ENCODE peak calls at places on chromosomes 5 and 9, in seven cellular contexts. N is left ventricle myocardium inferior, X is AG04449, A is upper lobe of right lung, S is AG10803, V is AG09309, Y is cardiac fibroblast. T is an unnamed sample.

GRCh38 chr5:58716713-58717112 is 133.8 kb downstream of the RAB3C start:
- DNase-seq in N (no peak), X (no peak), A (no peak), S (no peak), V (no peak), Y (no peak), T (no peak)

GRCh38 chr5:124180523-124181461 is 565.6 kb downstream of the ZNF608 start:
- DNase-seq in N (no peak), X (no peak), A (no peak), S (peak; percentile 19), V (no peak), Y (no peak), T (peak; percentile 64)

GRCh38 chr5:81631124-81631523 is 119.8 kb downstream of the SSBP2 start:
- DNase-seq in N (no peak), X (no peak), A (no peak), S (peak; percentile 22), V (no peak), Y (no peak), T (no peak)

GRCh38 chr9:95382433-95382832 is 64.9 kb upstream of the FANCC start:
- DNase-seq in N (no peak), X (no peak), A (no peak), S (no peak), V (no peak), Y (no peak), T (no peak)

GRCh38 chr9:82923410-82924242 is 139.3 kb downstream of the RASEF start:
- DNase-seq in N (no peak), X (no peak), A (no peak), S (no peak), V (no peak), Y (no peak), T (no peak)

GRCh38 chr5:138649316-138649720 is 74.1 kb upstream of the HSPA9 start:
- DNase-seq in N (no peak), X (no peak), A (no peak), S (no peak), V (no peak), Y (no peak), T (no peak)

GRCh38 chr9:105636331-105636730 is 25.9 kb upstream of the TAL2 start:
- DNase-seq in N (no peak), X (no peak), A (no peak), S (no peak), V (no peak), Y (peak; percentile 26), T (no peak)

GRCh38 chr5:95962475-95962773 is 773 bp upstream of the ELL2 start:
- DNase-seq in N (no peak), X (no peak), A (no peak), S (no peak), V (no peak), Y (no peak), T (no peak)

GRCh38 chr5:177494356-177495195 is 2.8 kb downstream of the PDLIM7 start:
- DNase-seq in N (peak; percentile 60), X (no peak), A (peak; percentile 74), S (peak; percentile 78), V (no peak), Y (peak; percentile 91), T (peak; percentile 91)

GRCh38 chr5:135977375-135977928 is 22.7 kb upstream of the LECT2 start:
- DNase-seq in N (peak; percentile 66), X (no peak), A (peak; percentile 92), S (peak; percentile 77), V (peak; percentile 88), Y (peak; percentile 47), T (peak; percentile 95)

GRCh38 chr5:120767171-120767820 is 303.2 kb downstream of the PRR16 start:
- DNase-seq in N (no peak), X (no peak), A (no peak), S (peak; percentile 76), V (peak; percentile 59), Y (peak; percentile 64), T (peak; percentile 76)

GRCh38 chr5:74639538-74640449 is 734 bp downstream of the ENC1 start:
- DNase-seq in N (peak; percentile 46), X (no peak), A (peak; percentile 81), S (peak; percentile 57), V (no peak), Y (peak; percentile 60), T (peak; percentile 46)

GRCh38 chr9:14056235-14056930 is 257.6 kb downstream of the NFIB start:
- DNase-seq in N (no peak), X (no peak), A (no peak), S (no peak), V (no peak), Y (peak; percentile 57), T (peak; percentile 28)

GRCh38 chr5:138077064-138077696 is 6.7 kb upstream of the WNT8A start:
- DNase-seq in N (peak; percentile 50), X (peak; percentile 5), A (no peak), S (peak; percentile 62), V (peak; percentile 21), Y (peak; percentile 79), T (peak; percentile 71)

GRCh38 chr5:90802695-90803317 is 244.2 kb downstream of the ADGRV1 start:
- DNase-seq in N (no peak), X (no peak), A (no peak), S (peak; percentile 21), V (no peak), Y (peak; percentile 41), T (peak; percentile 19)

GRCh38 chr5:177511796-177512675 is 2.4 kb upstream of the DOK3 start:
- DNase-seq in N (no peak), X (no peak), A (no peak), S (no peak), V (no peak), Y (no peak), T (no peak)

GRCh38 chr9:135076876-135077430 is 10.5 kb upstream of the OLFM1 start:
- DNase-seq in N (no peak), X (no peak), A (peak; percentile 42), S (no peak), V (no peak), Y (no peak), T (no peak)

GRCh38 chr9:108050894-108051293 is 561.3 kb upstream of the KLF4 start:
- DNase-seq in N (no peak), X (no peak), A (no peak), S (no peak), V (no peak), Y (no peak), T (no peak)

GRCh38 chr9:38234479-38234878 is 158.0 kb upstream of the ALDH1B1 start:
- DNase-seq in N (no peak), X (no peak), A (peak; percentile 20), S (no peak), V (no peak), Y (no peak), T (no peak)

GRCh38 chr5:116862632-116863455 is 288.2 kb upstream of the SEMA6A start:
- DNase-seq in N (no peak), X (no peak), A (no peak), S (no peak), V (no peak), Y (no peak), T (no peak)

GRCh38 chr5:5473224-5473623 is 50.7 kb downstream of the ICE1 start:
- DNase-seq in N (no peak), X (no peak), A (no peak), S (peak; percentile 16), V (no peak), Y (no peak), T (peak; percentile 28)

GRCh38 chr5:135457424-135458071 is 5.4 kb upstream of the TIFAB start:
- DNase-seq in N (peak; percentile 56), X (no peak), A (peak; percentile 84), S (peak; percentile 45), V (no peak), Y (peak; percentile 51), T (peak; percentile 42)

GRCh38 chr5:94691947-94692346 is 73.5 kb downstream of the SLF1 start:
- DNase-seq in N (no peak), X (no peak), A (no peak), S (peak; percentile 54), V (peak; percentile 16), Y (peak; percentile 89), T (peak; percentile 50)

GRCh38 chr5:20087299-20087698 is 99.3 kb upstream of the CDH18 start:
- DNase-seq in N (no peak), X (no peak), A (no peak), S (no peak), V (no peak), Y (no peak), T (no peak)
- TF ChIP-seq CTCF in N (no peak), X (no peak), A (no peak), S (no peak), V (no peak), Y (no peak), T (no peak)

DNA sequence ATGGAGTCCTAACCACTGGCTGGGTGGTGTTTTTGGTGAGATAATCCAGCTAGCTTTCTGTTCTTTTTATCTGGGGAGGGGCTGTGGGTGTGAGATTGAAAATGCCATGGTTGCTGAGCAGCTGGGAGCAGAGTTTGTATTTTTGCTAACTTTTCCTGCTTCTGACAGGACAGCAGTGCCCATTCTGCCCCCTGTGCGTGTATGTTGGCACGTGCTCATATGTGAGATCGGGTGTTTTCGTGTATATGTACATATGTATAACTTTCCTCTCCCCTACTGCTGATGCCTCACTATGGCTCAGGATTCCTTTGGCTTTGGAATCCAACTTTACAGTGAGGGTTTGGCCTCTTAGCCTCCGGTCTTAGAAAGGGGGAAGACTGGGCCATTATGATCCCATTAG is 38.3 kb downstream of the RGS3 start:
- DNase-seq in N (no peak), X (no peak), A (no peak), S (no peak), V (no peak), Y (no peak), T (no peak)
- H3K4me3 ChIP-seq in N (peak overlapping the region; percentile 66), X (no peak overlapping the region), A (peak overlapping the region; percentile 48), S (no peak overlapping the region), V (no peak overlapping the region), Y (no peak overlapping the region), T (no peak overlapping the region)

GRCh38 chr5:109298794-109299193 is 111.0 kb downstream of the PJA2 start:
- DNase-seq in N (no peak), X (no peak), A (no peak), S (no peak), V (no peak), Y (no peak), T (no peak)

GRCh38 chr5:109299557-109299956 is 110.2 kb downstream of the PJA2 start:
- DNase-seq in N (no peak), X (no peak), A (no peak), S (no peak), V (no peak), Y (no peak), T (no peak)

GRCh38 chr5:109309326-109310063 is 100.3 kb downstream of the PJA2 start:
- DNase-seq in N (no peak), X (no peak), A (no peak), S (no peak), V (no peak), Y (no peak), T (no peak)

GRCh38 chr5:109307996-109308395 is 101.8 kb downstream of the PJA2 start:
- DNase-seq in N (no peak), X (no peak), A (no peak), S (no peak), V (no peak), Y (no peak), T (no peak)

DNA sequence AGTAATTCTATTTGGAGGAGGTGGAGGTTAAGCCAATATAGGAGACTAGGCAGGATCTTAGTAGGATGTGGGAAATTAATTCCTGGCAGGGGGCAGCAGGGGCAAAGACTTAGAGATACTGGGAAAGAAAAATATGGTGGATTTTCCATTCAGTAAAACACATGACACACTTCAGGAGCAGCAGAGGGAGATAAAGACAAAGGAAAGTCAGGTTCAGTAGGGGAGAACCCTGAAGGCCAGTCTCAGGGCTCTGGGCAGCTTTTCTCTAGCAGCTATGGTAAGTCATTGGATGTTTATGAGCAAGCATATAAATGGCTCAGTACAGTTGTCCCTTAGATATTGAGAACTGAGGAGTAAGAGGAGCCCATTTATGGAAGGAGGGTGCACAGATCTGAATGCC is 105.5 kb downstream of the PJA2 start:
- DNase-seq in N (no peak), X (no peak), A (no peak), S (no peak), V (no peak), Y (peak; percentile 13), T (no peak)
- TF ChIP-seq CTCF in N (no peak), X (no peak), A (no peak), S (no peak), V (no peak), Y (no peak), T (peak; percentile 8)

GRCh38 chr5:14242447-14242846 is 99.3 kb downstream of the TRIO start:
- DNase-seq in N (no peak), X (no peak), A (no peak), S (no peak), V (no peak), Y (no peak), T (no peak)
- H3K4me3 ChIP-seq in N (no peak overlapping the region), X (no peak overlapping the region), A (no peak overlapping the region), S (no peak overlapping the region), V (no peak overlapping the region), Y (no peak overlapping the region), T (no peak overlapping the region)

T was measured in fibroblast of villous mesenchyme.